ENCODE peak calls at places on chromosomes 2 and 18, in seven cellular contexts. M is uterus, S is fibroblast of pulmonary artery, D is H7, V is RPMI7951, E is NCI-H2107, L is GM23338. A is an unnamed sample.

GRCh38 chr2:61677942-61678341 is 139.8 kb upstream of the XPO1 start:
- DNase-seq in M (no peak), S (no peak), D (no peak), V (no peak), E (no peak), L (no peak), A (no peak)

GRCh38 chr2:54208364-54209240 is 47.4 kb downstream of the TSPYL6 start:
- DNase-seq in M (no peak), S (peak), D (no peak), V (peak), E (no peak), L (no peak), A (no peak)

GRCh38 chr2:182445566-182445965 is 18.7 kb upstream of the PDE1A start:
- DNase-seq in M (no peak), S (peak), D (no peak), V (no peak), E (no peak), L (no peak), A (no peak)

GRCh38 chr2:201980389-201980821 is 53.2 kb upstream of the FZD7 start:
- DNase-seq in M (no peak), S (no peak), D (no peak), V (no peak), E (no peak), L (no peak), A (no peak)

GRCh38 chr2:159497857-159498256 is 118.5 kb downstream of the BAZ2B start:
- DNase-seq in M (no peak), S (no peak), D (no peak), V (peak), E (no peak), L (no peak), A (no peak)

GRCh38 chr2:148982282-148982681 is 56.2 kb upstream of the LYPD6B start:
- DNase-seq in M (no peak), S (no peak), D (no peak), V (no peak), E (no peak), L (no peak), A (no peak)

GRCh38 chr2:10499911-10500521 is 51.9 kb upstream of the ODC1 start:
- DNase-seq in M (no peak), S (no peak), D (peak), V (peak), E (no peak), L (no peak), A (no peak)

GRCh38 chr18:79476031-79476917 is 80.5 kb downstream of the NFATC1 start:
- DNase-seq in M (no peak), S (no peak), D (no peak), V (peak), E (no peak), L (no peak), A (peak)

GRCh38 chr2:174846218-174846617 is 81.9 kb upstream of the CHRNA1 start:
- DNase-seq in M (no peak), S (no peak), D (no peak), V (peak), E (no peak), L (no peak), A (no peak)

GRCh38 chr2:205868773-205869333 is 186.6 kb downstream of the NRP2 start:
- DNase-seq in M (no peak), S (peak), D (no peak), V (peak), E (no peak), L (no peak), A (no peak)

GRCh38 chr2:149166958-149167810 is 128.7 kb downstream of the LYPD6B start:
- DNase-seq in M (no peak), S (no peak), D (no peak), V (peak), E (no peak), L (no peak), A (no peak)

GRCh38 chr2:171811229-171811628 is 82.8 kb downstream of the SLC25A12 start:
- DNase-seq in M (no peak), S (peak), D (no peak), V (peak), E (no peak), L (peak), A (no peak)

A was measured in heart right ventricle.